ENCODE peak calls at places on chromosomes 3 and 15, in nine cellular contexts. Z, O, M, B, Q, P, X, F and T are unnamed samples.

GRCh38 chr15:101615986-101616848 is 36.0 kb downstream of the TM2D3 start:
- DNase-seq in Z (no peak), O (no peak), M (no peak), B (no peak), Q (no peak), P (peak; percentile 93), X (peak; percentile 71), F (peak; percentile 56), T (peak; percentile 42)

GRCh38 chr3:17355591-17355990 is 386.8 kb downstream of the TBC1D5 start:
- DNase-seq in Z (no peak), O (no peak), M (no peak), B (no peak), Q (no peak), P (no peak), X (no peak), F (no peak), T (no peak)

GRCh38 chr3:12708584-12709192 is 44.8 kb upstream of the RAF1 start:
- DNase-seq in Z (no peak), O (no peak), M (no peak), B (no peak), Q (no peak), P (peak; percentile 62), X (peak; percentile 72), F (no peak), T (peak; percentile 60)

GRCh38 chr3:107241217-107241616 is 136.0 kb upstream of the CCDC54 start:
- DNase-seq in Z (peak; percentile 20), O (no peak), M (no peak), B (no peak), Q (peak; percentile 63), P (peak; percentile 53), X (peak; percentile 33), F (peak; percentile 44), T (peak; percentile 65)

GRCh38 chr3:70754314-70754713 is 441.9 kb upstream of the MDFIC2 start:
- DNase-seq in Z (no peak), O (no peak), M (no peak), B (no peak), Q (no peak), P (no peak), X (peak; percentile 26), F (no peak), T (no peak)

GRCh38 chr3:66035763-66036477 is 2.8 kb downstream of the MAGI1 start:
- DNase-seq in Z (no peak), O (no peak), M (no peak), B (no peak), Q (no peak), P (no peak), X (no peak), F (no peak), T (no peak)

GRCh38 chr3:107285197-107285596 is 92.0 kb upstream of the CCDC54 start:
- DNase-seq in Z (no peak), O (no peak), M (no peak), B (no peak), Q (no peak), P (no peak), X (peak; percentile 25), F (no peak), T (no peak)

GRCh38 chr3:40997711-40998519 is 201.4 kb upstream of the CTNNB1 start:
- DNase-seq in Z (no peak), O (no peak), M (no peak), B (no peak), Q (no peak), P (peak; percentile 50), X (no peak), F (no peak), T (no peak)

GRCh38 chr3:47577583-47578118 is 1.0 kb downstream of the CSPG5 start:
- DNase-seq in Z (peak; percentile 15), O (no peak), M (no peak), B (no peak), Q (no peak), P (no peak), X (no peak), F (no peak), T (no peak)

GRCh38 chr3:19994796-19995195 is 17.3 kb downstream of the PP2D1 start:
- DNase-seq in Z (no peak), O (no peak), M (no peak), B (no peak), Q (no peak), P (no peak), X (no peak), F (no peak), T (no peak)

GRCh38 chr3:52099006-52099405 is 42.6 kb upstream of the DUSP7 start:
- DNase-seq in Z (no peak), O (no peak), M (no peak), B (no peak), Q (no peak), P (no peak), X (no peak), F (no peak), T (no peak)

GRCh38 chr15:90016721-90017120 is 15.6 kb downstream of the ZNF710 start:
- DNase-seq in Z (no peak), O (no peak), M (no peak), B (no peak), Q (peak; percentile 28), P (no peak), X (no peak), F (no peak), T (no peak)

GRCh38 chr3:32414527-32415202 is 23.0 kb downstream of the CMTM7 start:
- DNase-seq in Z (no peak), O (peak; percentile 91), M (no peak), B (no peak), Q (no peak), P (no peak), X (peak; percentile 31), F (no peak), T (no peak)

GRCh38 chr15:63124506-63124905 is 2.8 kb downstream of the LACTB start:
- DNase-seq in Z (no peak), O (no peak), M (no peak), B (no peak), Q (no peak), P (no peak), X (no peak), F (no peak), T (no peak)

GRCh38 chr3:159765025-159765859 is 223.4 kb upstream of the IL12A start:
- DNase-seq in Z (peak; percentile 47), O (peak; percentile 64), M (no peak), B (peak; percentile 13), Q (no peak), P (peak; percentile 84), X (peak; percentile 95), F (peak; percentile 70), T (peak; percentile 97)

GRCh38 chr3:49495016-49495415 is 24.9 kb downstream of the DAG1 start:
- DNase-seq in Z (no peak), O (no peak), M (no peak), B (no peak), Q (no peak), P (no peak), X (no peak), F (no peak), T (no peak)

GRCh38 chr3:47112997-47113396 is 50.9 kb downstream of the SETD2 start:
- DNase-seq in Z (no peak), O (no peak), M (no peak), B (no peak), Q (no peak), P (no peak), X (no peak), F (no peak), T (no peak)

GRCh38 chr3:198076722-198077308 is 116.8 kb downstream of the LMLN start:
- DNase-seq in Z (no peak), O (no peak), M (no peak), B (no peak), Q (no peak), P (no peak), X (no peak), F (no peak), T (no peak)

GRCh38 chr3:181703701-181704420 is 7.9 kb upstream of the SOX2 start:
- DNase-seq in Z (no peak), O (no peak), M (no peak), B (no peak), Q (no peak), P (no peak), X (no peak), F (no peak), T (no peak)

GRCh38 chr3:99175276-99175801 is 273.8 kb upstream of the DCBLD2 start:
- DNase-seq in Z (no peak), O (no peak), M (no peak), B (no peak), Q (no peak), P (no peak), X (no peak), F (no peak), T (no peak)

GRCh38 chr15:93831641-93832040 is 399.7 kb upstream of the MCTP2 start:
- DNase-seq in Z (no peak), O (no peak), M (no peak), B (no peak), Q (no peak), P (no peak), X (no peak), F (no peak), T (no peak)

GRCh38 chr3:9398715-9399708 is 1.6 kb downstream of the SETD5 start:
- DNase-seq in Z (no peak), O (no peak), M (no peak), B (no peak), Q (peak; percentile 47), P (peak; percentile 32), X (peak; percentile 63), F (peak; percentile 40), T (no peak)

GRCh38 chr3:43316783-43317460 is 30.6 kb downstream of the SNRK start:
- DNase-seq in Z (no peak), O (no peak), M (no peak), B (no peak), Q (no peak), P (no peak), X (no peak), F (no peak), T (no peak)

GRCh38 chr3:169128579-169128978 is 534.9 kb downstream of the MECOM start:
- DNase-seq in Z (no peak), O (no peak), M (no peak), B (no peak), Q (no peak), P (no peak), X (no peak), F (no peak), T (no peak)

GRCh38 chr3:128070898-128071591 is 18.8 kb downstream of the SEC61A1 start:
- DNase-seq in Z (no peak), O (no peak), M (no peak), B (no peak), Q (no peak), P (no peak), X (no peak), F (no peak), T (no peak)

GRCh38 chr3:194540268-194540937 is 53.6 kb upstream of the ATP13A3 start:
- DNase-seq in Z (no peak), O (no peak), M (peak; percentile 33), B (no peak), Q (no peak), P (peak; percentile 79), X (no peak), F (no peak), T (peak; percentile 72)

GRCh38 chr3:23676093-23676492 is 129.7 kb upstream of the UBE2E1 start:
- DNase-seq in Z (no peak), O (no peak), M (no peak), B (no peak), Q (no peak), P (no peak), X (no peak), F (no peak), T (no peak)

GRCh38 chr3:170499562-170500156 is 81.0 kb downstream of the CLDN11 start:
- DNase-seq in Z (peak; percentile 47), O (no peak), M (no peak), B (no peak), Q (peak; percentile 62), P (peak; percentile 52), X (peak; percentile 84), F (no peak), T (peak; percentile 36)

GRCh38 chr3:87350367-87351199 is 74.2 kb upstream of the POU1F1 start:
- DNase-seq in Z (peak; percentile 9), O (peak; percentile 8), M (peak; percentile 37), B (no peak), Q (peak; percentile 50), P (no peak), X (peak; percentile 60), F (peak; percentile 21), T (no peak)

GRCh38 chr3:5053021-5053831 is 68.9 kb upstream of the ARL8B start:
- DNase-seq in Z (no peak), O (no peak), M (no peak), B (no peak), Q (no peak), P (peak; percentile 65), X (no peak), F (no peak), T (peak; percentile 68)

GRCh38 chr15:40948706-40949473 is 4.4 kb upstream of the CHAC1 start:
- DNase-seq in Z (no peak), O (no peak), M (no peak), B (no peak), Q (no peak), P (no peak), X (no peak), F (no peak), T (no peak)